ENCODE peak calls at places on chromosomes 4 and X, in four cellular contexts. One of them, this sample, is unnamed.
A peak's percentile ranks its signal among the peaks of the same experiment; 100 is the strongest.

GRCh38 chr4:54064317-54065275 is at the start of gene CHIC2:
- DNase-seq in H1: peak; percentile 94
- DNase-seq in IMR-90: peak; percentile 92
- DNase-seq in K562: peak; percentile 93
- DNase-seq in this sample: peak; percentile 63

GRCh38 chr4:41364871-41365270 is 108.1 kb downstream of the UCHL1 start:
- DNase-seq in H1: no peak
- DNase-seq in IMR-90: no peak
- DNase-seq in K562: no peak
- DNase-seq in this sample: no peak

GRCh38 chr4:94363136-94363655 is 20.6 kb upstream of the HPGDS start:
- DNase-seq in H1: no peak
- DNase-seq in IMR-90: no peak
- DNase-seq in K562: no peak
- DNase-seq in this sample: no peak

GRCh38 chr4:16617416-16617815 is 281.0 kb downstream of the LDB2 start:
- DNase-seq in H1: no peak
- DNase-seq in IMR-90: peak; percentile 72
- DNase-seq in K562: no peak
- DNase-seq in this sample: no peak

GRCh38 chrX:15242899-15243555 is 26.9 kb downstream of the ASB9 start:
- DNase-seq in H1: no peak
- DNase-seq in IMR-90: peak; percentile 59
- DNase-seq in K562: peak; percentile 16
- DNase-seq in this sample: peak; percentile 17

GRCh38 chr4:122831515-122832196 is 5.0 kb downstream of the FGF2 start:
- DNase-seq in H1: no peak
- DNase-seq in IMR-90: peak; percentile 44
- DNase-seq in K562: no peak
- DNase-seq in this sample: no peak

GRCh38 chrX:13690836-13691235 is 1.9 kb downstream of the RAB9A start:
- DNase-seq in H1: no peak
- DNase-seq in IMR-90: no peak
- DNase-seq in K562: no peak
- DNase-seq in this sample: no peak

GRCh38 chr4:23923840-23924239 is 34.0 kb upstream of the PPARGC1A start:
- DNase-seq in H1: no peak
- DNase-seq in IMR-90: no peak
- DNase-seq in K562: no peak
- DNase-seq in this sample: no peak

GRCh38 chr4:81455895-81456294 is 15.8 kb downstream of the RASGEF1B start:
- DNase-seq in H1: no peak
- DNase-seq in IMR-90: no peak
- DNase-seq in K562: no peak
- DNase-seq in this sample: no peak

GRCh38 chrX:49277520-49277799 is 7.9 kb downstream of the PPP1R3F start:
- DNase-seq in H1: no peak
- DNase-seq in IMR-90: no peak
- DNase-seq in K562: no peak
- DNase-seq in this sample: no peak

GRCh38 chr4:65865489-65865888 is 195.2 kb upstream of the EPHA5 start:
- DNase-seq in H1: no peak
- DNase-seq in IMR-90: no peak
- DNase-seq in K562: no peak
- DNase-seq in this sample: no peak

GRCh38 chr4:100803751-100804150 is 285.9 kb upstream of the EMCN start:
- DNase-seq in H1: no peak
- DNase-seq in IMR-90: no peak
- DNase-seq in K562: no peak
- DNase-seq in this sample: no peak

GRCh38 chrX:115898382-115899001 is 272.1 kb upstream of the AGTR2 start:
- DNase-seq in H1: peak; percentile 47
- DNase-seq in IMR-90: peak; percentile 29
- DNase-seq in K562: peak; percentile 12
- DNase-seq in this sample: no peak

GRCh38 chr4:123640271-123640670 is 243.7 kb downstream of the SPRY1 start:
- DNase-seq in H1: no peak
- DNase-seq in IMR-90: peak; percentile 78
- DNase-seq in K562: no peak
- DNase-seq in this sample: no peak

GRCh38 chr4:89704651-89705395 is 132.1 kb downstream of the SNCA start:
- DNase-seq in H1: no peak
- DNase-seq in IMR-90: no peak
- DNase-seq in K562: no peak
- DNase-seq in this sample: no peak

GRCh38 chrX:6526564-6526963 is 8.4 kb downstream of the VCX3A start:
- DNase-seq in H1: no peak
- DNase-seq in IMR-90: no peak
- DNase-seq in K562: no peak
- DNase-seq in this sample: no peak

GRCh38 chrX:111169141-111169540 is 73.2 kb downstream of the PAK3 start:
- DNase-seq in H1: no peak
- DNase-seq in IMR-90: no peak
- DNase-seq in K562: no peak
- DNase-seq in this sample: no peak

GRCh38 chr4:52996261-52997131 is 134.4 kb downstream of the RASL11B start:
- DNase-seq in H1: no peak
- DNase-seq in IMR-90: peak; percentile 67
- DNase-seq in K562: no peak
- DNase-seq in this sample: no peak

GRCh38 chr4:90515191-90515590 is 388.0 kb downstream of the CCSER1 start:
- DNase-seq in H1: no peak
- DNase-seq in IMR-90: no peak
- DNase-seq in K562: no peak
- DNase-seq in this sample: no peak

GRCh38 chrX:152904151-152905080 is 6.5 kb downstream of the ZNF185 start:
- DNase-seq in H1: peak; percentile 77
- DNase-seq in IMR-90: peak; percentile 77
- DNase-seq in K562: peak; percentile 74
- DNase-seq in this sample: no peak

GRCh38 chrX:139204903-139205667 is 325.5 kb upstream of the F9 start:
- DNase-seq in H1: peak; percentile 57
- DNase-seq in IMR-90: no peak
- DNase-seq in K562: peak; percentile 51
- DNase-seq in this sample: no peak

GRCh38 chrX:69387559-69388487 is 116.3 kb upstream of the NALF2 start:
- DNase-seq in H1: peak; percentile 80
- DNase-seq in IMR-90: peak; percentile 21
- DNase-seq in K562: peak; percentile 64
- DNase-seq in this sample: no peak
- TF ChIP-seq RFX5 in H1: no peak
- TF ChIP-seq RFX5 in IMR-90: no peak
- TF ChIP-seq RFX5 in K562: no peak
- TF ChIP-seq RFX5 in this sample: no peak

DNA sequence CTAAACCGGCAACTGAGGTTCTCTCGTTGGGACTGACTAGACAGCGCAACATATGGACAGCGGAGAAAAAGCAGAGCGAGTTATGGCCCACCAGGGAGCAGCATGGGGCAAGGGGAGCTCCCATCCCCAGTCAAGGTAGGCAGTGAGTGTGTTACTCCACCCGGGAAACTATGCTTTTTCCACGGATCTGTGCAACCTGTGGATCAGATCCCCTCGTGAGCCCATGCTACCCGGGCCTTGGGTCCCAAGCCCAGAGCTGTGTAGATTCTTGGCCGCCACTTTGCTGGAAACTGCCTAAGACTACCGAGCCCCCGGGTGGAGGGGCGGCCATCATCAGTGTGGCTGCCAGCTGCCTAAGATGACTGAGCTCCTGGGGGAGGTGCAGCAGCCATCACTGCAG is 140.9 kb downstream of the PAPSS1 start:
- DNase-seq in H1: no peak
- DNase-seq in IMR-90: no peak
- DNase-seq in K562: no peak
- DNase-seq in this sample: no peak
- TF ChIP-seq RFX5 in H1: no peak
- TF ChIP-seq RFX5 in IMR-90: no peak
- TF ChIP-seq RFX5 in K562: no peak
- TF ChIP-seq RFX5 in this sample: no peak

DNA sequence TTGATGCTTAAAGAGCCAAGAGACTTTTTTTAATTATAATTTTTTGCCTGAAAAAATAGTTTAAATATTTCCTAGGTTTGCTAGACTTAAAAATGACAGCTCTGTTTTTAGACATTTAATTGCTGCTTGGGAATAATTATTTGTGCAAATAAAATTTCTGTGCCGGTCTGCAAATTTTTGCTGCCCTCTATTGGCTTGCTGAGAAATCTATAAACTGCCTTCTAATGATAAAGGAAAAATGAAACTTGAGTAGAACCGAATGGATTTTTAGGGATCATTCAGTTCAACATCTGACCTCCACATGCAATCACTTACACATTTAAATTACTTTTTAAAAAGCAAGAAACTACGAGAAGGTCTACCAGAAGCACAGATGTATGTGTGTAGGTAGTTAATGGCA is 434.0 kb downstream of the FAM133A start:
- DNase-seq in H1: no peak
- DNase-seq in IMR-90: no peak
- DNase-seq in K562: no peak
- DNase-seq in this sample: no peak
- TF ChIP-seq RFX5 in H1: no peak
- TF ChIP-seq RFX5 in IMR-90: no peak
- TF ChIP-seq RFX5 in K562: no peak
- TF ChIP-seq RFX5 in this sample: no peak

GRCh38 chr4:2842667-2843022 is 999 bp upstream of the ADD1 start:
- DNase-seq in H1: no peak
- DNase-seq in IMR-90: no peak
- DNase-seq in K562: no peak
- DNase-seq in this sample: no peak
- TF ChIP-seq RFX5 in H1: no peak
- TF ChIP-seq RFX5 in IMR-90: no peak
- TF ChIP-seq RFX5 in K562: no peak
- TF ChIP-seq RFX5 in this sample: no peak